ENCODE peak calls at places on chromosomes 6 and 20, in six cellular contexts. M is IMR-90, F is H9, R is mesendoderm, Q is H1, W is neuronal stem cell. L is an unnamed sample.

GRCh38 chr20:46805836-46806235 is 88.8 kb upstream of the EYA2 start:
- DNase-seq in W (no peak), F (no peak), Q (no peak), R (no peak), M (no peak), L (no peak)

GRCh38 chr20:41587523-41587922 is 30.7 kb downstream of the CHD6 start:
- DNase-seq in Q (no peak), M (no peak), R (no peak), W (no peak), F (no peak), L (no peak)

GRCh38 chr6:152981989-152982767 is 663 bp downstream of the FBXO5 start:
- DNase-seq in M (no peak), R (peak), W (no peak), Q (no peak), F (peak), L (no peak)

GRCh38 chr6:75437451-75438185 is 56.0 kb downstream of the FILIP1 start:
- DNase-seq in M (peak), R (peak), F (no peak), W (no peak), Q (no peak), L (peak)

GRCh38 chr6:40440083-40440482 is 147.1 kb downstream of the LRFN2 start:
- DNase-seq in M (no peak), R (no peak), Q (no peak), W (no peak), F (no peak), L (no peak)

GRCh38 chr6:32622545-32623401 is 14.4 kb upstream of the HLA-DQA1 start:
- DNase-seq in Q (peak), W (peak), R (peak), M (peak), F (peak), L (peak)

GRCh38 chr6:156174026-156174880 is 602.9 kb upstream of the ARID1B start:
- DNase-seq in M (no peak), Q (no peak), R (peak), F (no peak), W (no peak), L (no peak)

GRCh38 chr20:15061955-15062354 is 724.5 kb upstream of the FLRT3 start:
- DNase-seq in F (peak), W (no peak), Q (no peak), R (peak), M (no peak), L (no peak)

GRCh38 chr20:48772183-48772976 is 55.4 kb downstream of the PREX1 start:
- DNase-seq in F (no peak), Q (no peak), W (no peak), M (no peak), R (no peak), L (no peak)

GRCh38 chr20:24612799-24613775 is 143.7 kb downstream of the SYNDIG1 start:
- DNase-seq in F (no peak), R (no peak), M (peak), Q (no peak), W (no peak), L (no peak)

GRCh38 chr6:169099411-169100202 is 154.0 kb downstream of the THBS2 start:
- DNase-seq in R (peak), W (no peak), M (peak), F (peak), Q (no peak), L (no peak)

GRCh38 chr6:47908271-47908670 is 126.4 kb downstream of the OPN5 start:
- DNase-seq in M (no peak), Q (no peak), R (no peak), W (no peak), F (no peak), L (no peak)

GRCh38 chr20:48338717-48339116 is 489.1 kb downstream of the PREX1 start:
- DNase-seq in Q (no peak), R (no peak), F (no peak), W (no peak), M (peak), L (peak)

DNA sequence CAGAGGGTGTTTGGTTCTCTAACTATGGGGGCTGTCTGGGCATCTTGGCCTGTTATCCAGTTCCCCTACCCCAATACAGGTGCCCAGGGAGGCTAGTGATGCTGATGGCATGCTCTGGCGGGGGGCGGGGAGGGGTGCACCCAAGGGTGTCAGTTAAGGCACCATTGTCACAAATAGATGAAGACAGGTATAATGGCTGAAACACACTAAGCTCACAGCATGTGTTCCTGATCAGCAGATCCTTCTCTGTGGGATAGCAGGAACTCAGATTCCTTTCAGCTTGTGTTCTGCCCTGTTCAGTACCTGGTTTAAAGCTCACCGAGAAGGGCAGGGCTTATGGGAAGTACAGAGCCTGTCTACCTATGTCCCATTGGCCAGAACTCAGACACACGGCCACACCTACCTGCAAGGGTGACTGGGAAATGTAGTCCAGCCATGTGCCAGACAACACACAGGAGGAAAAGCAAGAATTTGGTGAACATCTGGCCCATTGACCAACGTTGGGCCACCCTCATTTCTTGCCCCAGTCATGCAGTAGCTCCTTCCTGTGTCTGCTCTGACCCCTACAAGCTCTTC is 3.4 kb upstream of the RSPO4 start:
- DNase-seq in Q (peak), M (peak), W (peak), R (peak), F (peak), L (no peak)
- H4K8ac ChIP-seq in Q (no peak), M (no peak), W (peak), R (no peak), F (no peak), L (no peak)

GRCh38 chr20:63574829-63575720 is 1.0 kb upstream of the HELZ2 start:
- DNase-seq in R (no peak), Q (no peak), M (peak), F (no peak), W (no peak), L (peak)
- H4K8ac ChIP-seq in R (no peak), Q (peak), M (peak), F (no peak), W (no peak), L (peak)

DNA sequence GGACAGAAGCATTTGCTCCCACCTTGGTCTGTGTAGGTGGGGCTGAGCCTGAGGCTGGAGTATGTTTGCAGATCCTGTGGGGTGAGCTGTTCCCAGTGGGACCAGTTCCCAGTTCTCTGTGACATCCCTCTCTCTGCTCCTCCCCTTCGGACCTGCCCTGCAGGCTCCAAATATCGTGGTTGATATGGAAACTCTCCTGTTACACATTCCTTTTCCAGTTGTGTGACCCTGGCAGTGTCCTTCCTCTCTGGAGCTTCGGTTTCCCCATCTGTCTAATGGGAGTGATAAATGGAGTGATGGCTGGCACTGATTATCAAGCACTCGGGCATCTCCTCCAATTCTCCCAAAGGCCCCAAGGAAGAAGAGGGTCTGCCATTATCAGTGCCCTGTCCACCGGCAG is 15.7 kb upstream of the TGM2 start:
- DNase-seq in Q (no peak), M (peak), W (no peak), F (no peak), R (no peak), L (no peak)
- H4K8ac ChIP-seq in Q (no peak), M (no peak), W (no peak), F (no peak), R (no peak), L (no peak)

GRCh38 chr20:62622178-62622876 is 20.0 kb upstream of the SLCO4A1 start:
- DNase-seq in Q (no peak), F (no peak), W (no peak), R (no peak), M (no peak), L (no peak)
- H4K8ac ChIP-seq in Q (peak), F (no peak), W (no peak), R (no peak), M (peak), L (peak)

L was measured in mesenchymal stem cell.